ENCODE peak calls at places on chromosomes 12 and 14, in ten cellular contexts. D is uterus; B is NCI-H1105 treated with DMSO at 0.1 percent for 48 hours; F is cardiac fibroblast; K is colonic mucosa; Q is neural crest cell; C is activated T-helper 1 cell treated with anti-CD3 and anti-CD28 coated beads, Interleukin-2, amount 50 U/mL, for 16 hours; E is HTR-8/SVneo; H is iris pigment epithelial cell; L is ACHN. W is an unnamed sample.

GRCh38 chr14:77458249-77458950 is 507 bp downstream of the AHSA1 start:
- DNase-seq in D (no peak), B (peak), F (peak), K (peak), Q (peak), C (no peak), E (peak), H (peak), L (peak), W (peak)

GRCh38 chr14:31059152-31059924 is 33.2 kb upstream of the STRN3 start:
- DNase-seq in D (peak), B (no peak), F (peak), K (peak), Q (no peak), C (no peak), E (peak), H (peak), L (no peak), W (peak)

GRCh38 chr12:22312336-22312735 is 22.2 kb downstream of the ST8SIA1 start:
- DNase-seq in D (no peak), B (no peak), F (peak), K (peak), Q (no peak), C (no peak), E (no peak), H (peak), L (no peak), W (no peak)

GRCh38 chr14:75522224-75522764 is at the start of gene BATF:
- DNase-seq in D (no peak), B (no peak), F (peak), K (peak), Q (no peak), C (peak), E (no peak), H (no peak), L (no peak), W (no peak)

GRCh38 chr14:39247256-39247655 is 13.5 kb downstream of the MIA2 start:
- DNase-seq in D (no peak), B (no peak), F (peak), K (no peak), Q (no peak), C (no peak), E (peak), H (peak), L (peak), W (no peak)

GRCh38 chr12:1581973-1582708 is 12.2 kb downstream of the FBXL14 start:
- DNase-seq in D (no peak), B (no peak), F (peak), K (no peak), Q (no peak), C (no peak), E (no peak), H (no peak), L (no peak), W (no peak)

GRCh38 chr12:38385492-38385864 is 68.9 kb downstream of the ALG10B start:
- DNase-seq in D (no peak), B (no peak), F (no peak), K (no peak), Q (no peak), C (no peak), E (no peak), H (no peak), L (no peak), W (no peak)

GRCh38 chr12:63978519-63978918 is 134.0 kb downstream of the SRGAP1 start:
- DNase-seq in D (no peak), B (no peak), F (peak), K (no peak), Q (no peak), C (no peak), E (peak), H (peak), L (peak), W (no peak)

GRCh38 chr12:48296586-48297396 is 53.9 kb downstream of the ZNF641 start:
- DNase-seq in D (peak), B (no peak), F (peak), K (peak), Q (peak), C (peak), E (peak), H (peak), L (peak), W (peak)

GRCh38 chr12:58914457-58914856 is 5.8 kb downstream of the LRIG3 start:
- DNase-seq in D (no peak), B (no peak), F (no peak), K (no peak), Q (no peak), C (no peak), E (no peak), H (no peak), L (no peak), W (no peak)

GRCh38 chr12:20513189-20513588 is 144.9 kb downstream of the PDE3A start:
- DNase-seq in D (no peak), B (no peak), F (peak), K (no peak), Q (no peak), C (no peak), E (no peak), H (peak), L (no peak), W (no peak)

GRCh38 chr14:68785817-68786490 is 6.9 kb downstream of the ZFP36L1 start:
- DNase-seq in D (no peak), B (no peak), F (peak), K (peak), Q (no peak), C (no peak), E (no peak), H (peak), L (peak), W (peak)

GRCh38 chr12:52004042-52004648 is 2.6 kb upstream of the TAMALIN start:
- DNase-seq in D (peak), B (peak), F (peak), K (peak), Q (peak), C (no peak), E (peak), H (peak), L (peak), W (peak)

GRCh38 chr14:76413962-76414665 is 38.2 kb downstream of the ESRRB start:
- DNase-seq in D (no peak), B (no peak), F (no peak), K (no peak), Q (no peak), C (no peak), E (no peak), H (no peak), L (no peak), W (no peak)

GRCh38 chr14:36028218-36028617 is 148.3 kb downstream of the PTCSC3 start:
- DNase-seq in D (no peak), B (no peak), F (no peak), K (no peak), Q (no peak), C (no peak), E (no peak), H (no peak), L (no peak), W (no peak)

GRCh38 chr12:40028296-40028695 is 77.6 kb downstream of the SLC2A13 start:
- DNase-seq in D (no peak), B (peak), F (no peak), K (no peak), Q (no peak), C (no peak), E (no peak), H (no peak), L (no peak), W (no peak)

GRCh38 chr14:69696633-69697557 is 70.0 kb upstream of the SRSF5 start:
- DNase-seq in D (no peak), B (no peak), F (peak), K (no peak), Q (no peak), C (no peak), E (no peak), H (no peak), L (no peak), W (no peak)

W was measured in body of pancreas.